ENCODE peak calls at places on chromosome 21, in nine cellular contexts. V is WERI-Rb-1; W is CD4-positive, CD25-positive, alpha-beta regulatory T cell; A is kidney tubule cell; P is cardiac fibroblast; X is T-helper 1 cell; E is hepatocyte; S is M059J; D is adipocyte. L is an unnamed sample.
A peak's percentile ranks its signal among the peaks of the same experiment; 100 is the strongest.

GRCh38 chr21:35540950-35541632 is 492.0 kb upstream of the RUNX1 start:
- DNase-seq in V (no peak), W (no peak), A (no peak), P (no peak), X (no peak), E (no peak), S (no peak), D (no peak), L (peak; percentile 58)

GRCh38 chr21:37800496-37801061 is 115.7 kb downstream of the KCNJ6 start:
- DNase-seq in V (no peak), W (no peak), A (no peak), P (peak; percentile 22), X (no peak), E (no peak), S (no peak), D (no peak), L (no peak)

GRCh38 chr21:16455978-16456377 is 726.2 kb downstream of the USP25 start:
- DNase-seq in V (no peak), W (no peak), A (no peak), P (no peak), X (no peak), E (no peak), S (no peak), D (no peak), L (peak; percentile 4)

GRCh38 chr21:21238882-21239400 is 240.7 kb downstream of the NCAM2 start:
- DNase-seq in V (no peak), W (no peak), A (no peak), P (no peak), X (no peak), E (no peak), S (no peak), D (no peak), L (no peak)

GRCh38 chr21:29386803-29387202 is 88.1 kb downstream of the BACH1 start:
- DNase-seq in V (no peak), W (no peak), A (no peak), P (no peak), X (no peak), E (no peak), S (no peak), D (no peak), L (no peak)

GRCh38 chr21:41973861-41974751 is 20.3 kb upstream of the C2CD2 start:
- DNase-seq in V (no peak), W (peak; percentile 20), A (peak; percentile 20), P (no peak), X (no peak), E (no peak), S (no peak), D (no peak), L (no peak)

GRCh38 chr21:36859744-36860501 is 106.5 kb downstream of the HLCS start:
- DNase-seq in V (peak; percentile 41), W (peak; percentile 4), A (peak; percentile 84), P (peak; percentile 62), X (no peak), E (peak; percentile 83), S (peak; percentile 82), D (no peak), L (peak; percentile 68)

GRCh38 chr21:44520326-44521300 is 19.4 kb downstream of the KRTAP10-1 start:
- DNase-seq in V (no peak), W (no peak), A (no peak), P (no peak), X (no peak), E (no peak), S (no peak), D (no peak), L (no peak)

GRCh38 chr21:46375560-46376230 is 51.7 kb downstream of the PCNT start:
- DNase-seq in V (peak; percentile 42), W (no peak), A (no peak), P (no peak), X (no peak), E (no peak), S (no peak), D (no peak), L (no peak)

GRCh38 chr21:44428281-44428942 is 26.9 kb upstream of the LRRC3 start:
- DNase-seq in V (peak; percentile 27), W (peak; percentile 60), A (peak; percentile 20), P (no peak), X (peak; percentile 61), E (no peak), S (peak; percentile 15), D (no peak), L (no peak)

GRCh38 chr21:33069994-33070811 is at the start of gene OLIG1:
- DNase-seq in V (peak; percentile 77), W (no peak), A (peak; percentile 62), P (peak; percentile 19), X (no peak), E (peak; percentile 18), S (peak; percentile 36), D (peak; percentile 3), L (peak; percentile 29)